ENCODE peak calls at places on chromosomes 16 and 17, in four cellular contexts. F is B cell, K is Calu3, V is A549. U is an unnamed sample.

GRCh38 chr17:63249256-63250006 is 196.7 kb downstream of the CYB561 start:
- DNase-seq in F (no peak), V (no peak), K (no peak), U (no peak)

GRCh38 chr16:86609115-86609514 is 30.8 kb downstream of the FOXL1 start:
- DNase-seq in K (no peak), F (no peak), V (no peak), U (no peak)

GRCh38 chr16:12095275-12096161 is 119.0 kb downstream of the SNX29 start:
- DNase-seq in V (peak), F (peak), K (peak), U (peak)

GRCh38 chr16:13897806-13898205 is 22.1 kb upstream of the ERCC4 start:
- DNase-seq in V (no peak), F (no peak), K (no peak), U (no peak)

GRCh38 chr17:78301821-78302213 is 58.1 kb downstream of the SOCS3 start:
- DNase-seq in K (no peak), V (no peak), F (no peak), U (no peak)

GRCh38 chr17:50288306-50288705 is 14.0 kb downstream of the TMEM92 start:
- DNase-seq in F (no peak), K (no peak), V (no peak), U (no peak)

GRCh38 chr17:80103061-80103481 is 1.7 kb downstream of the GAA start:
- DNase-seq in V (no peak), F (peak), K (no peak), U (no peak)

GRCh38 chr16:58026139-58026704 is 668 bp downstream of the MMP15 start:
- DNase-seq in K (peak), V (peak), F (peak), U (peak)

GRCh38 chr17:16304832-16305231 is 48.4 kb downstream of the CENPV start:
- DNase-seq in K (peak), F (no peak), V (no peak), U (no peak)

GRCh38 chr16:57508084-57508425 is 21.8 kb upstream of the DOK4 start:
- DNase-seq in F (no peak), V (no peak), K (no peak), U (no peak)

GRCh38 chr17:82647593-82648164 is 565 bp downstream of the WDR45B start:
- DNase-seq in V (peak), F (peak), K (peak), U (peak)

GRCh38 chr17:55487727-55488436 is 23.4 kb downstream of the SMIM36 start:
- DNase-seq in K (no peak), V (no peak), F (no peak), U (no peak)

GRCh38 chr16:2189252-2189893 is 7.0 kb downstream of the CASKIN1 start:
- DNase-seq in K (no peak), F (no peak), V (no peak), U (no peak)

GRCh38 chr17:71922439-71922838 is 198.4 kb upstream of the SOX9 start:
- DNase-seq in F (no peak), V (no peak), K (no peak), U (no peak)

GRCh38 chr17:17232303-17232621 is 4.7 kb downstream of the FLCN start:
- DNase-seq in F (no peak), V (no peak), K (no peak), U (no peak)

GRCh38 chr16:85306071-85306792 is 194.0 kb upstream of the CIBAR2 start:
- DNase-seq in K (peak), V (no peak), F (peak), U (peak)

GRCh38 chr17:59790936-59791335 is 83.5 kb downstream of the VMP1 start:
- DNase-seq in F (no peak), V (no peak), K (no peak), U (no peak)

GRCh38 chr17:40419559-40420331 is 2.0 kb upstream of the TOP2A start:
- DNase-seq in F (no peak), V (no peak), K (peak), U (no peak)

GRCh38 chr17:32276217-32276616 is 10.6 kb downstream of the RHBDL3 start:
- DNase-seq in F (no peak), V (no peak), K (no peak), U (peak)

GRCh38 chr17:32281011-32281451 is 15.4 kb downstream of the RHBDL3 start:
- DNase-seq in F (no peak), K (peak), V (no peak), U (no peak)

GRCh38 chr16:89402962-89403361 is 87.4 kb downstream of the ANKRD11 start:
- DNase-seq in F (peak), K (no peak), V (no peak), U (no peak)

GRCh38 chr17:64202683-64203430 is 60.2 kb downstream of the TEX2 start:
- DNase-seq in K (no peak), V (no peak), F (no peak), U (no peak)

GRCh38 chr16:17440131-17440530 is 30.6 kb downstream of the XYLT1 start:
- DNase-seq in F (no peak), K (no peak), V (no peak), U (no peak)

GRCh38 chr17:12567077-12568053 is 98.3 kb upstream of the MYOCD start:
- DNase-seq in V (no peak), K (no peak), F (no peak), U (no peak)

GRCh38 chr17:18119938-18120337 is 11.4 kb downstream of the MYO15A start:
- DNase-seq in F (peak), K (no peak), V (no peak), U (no peak)

GRCh38 chr16:50614956-50615727 is 66.0 kb downstream of the SNX20 start:
- DNase-seq in F (no peak), K (no peak), V (no peak), U (no peak)

GRCh38 chr17:50056961-50057330 is 1.0 kb downstream of the ITGA3 start:
- DNase-seq in V (no peak), F (no peak), K (no peak), U (no peak)

GRCh38 chr16:12323007-12323699 is 346.6 kb downstream of the SNX29 start:
- DNase-seq in F (peak), K (no peak), V (no peak), U (no peak)

GRCh38 chr16:66250686-66251405 is 115.6 kb upstream of the CDH5 start:
- DNase-seq in V (no peak), F (no peak), K (no peak), U (no peak)

GRCh38 chr17:2594657-2595085 is 1.2 kb downstream of the PAFAH1B1 start:
- DNase-seq in F (no peak), K (no peak), V (no peak), U (no peak)

GRCh38 chr17:78990349-78991016 is 10.8 kb upstream of the LGALS3BP start:
- DNase-seq in F (no peak), V (no peak), K (no peak), U (no peak)

GRCh38 chr17:51228177-51228576 is 31.7 kb downstream of the MBTD1 start:
- DNase-seq in F (no peak), V (no peak), K (no peak), U (no peak)

GRCh38 chr17:66582373-66583111 is 252.4 kb upstream of the CACNG5 start:
- DNase-seq in F (no peak), V (no peak), K (no peak), U (no peak)
- TF ChIP-seq CTCF in F (no peak), V (no peak), K (no peak), U (no peak)

GRCh38 chr16:84234656-84235285 is 5.0 kb downstream of the KCNG4 start:
- DNase-seq in V (no peak), F (no peak), K (no peak), U (no peak)

GRCh38 chr16:84229421-84229820 is 10.4 kb downstream of the KCNG4 start:
- DNase-seq in V (no peak), K (no peak), F (no peak), U (no peak)

GRCh38 chr16:84233748-84234147 is 6.1 kb downstream of the KCNG4 start:
- DNase-seq in F (no peak), K (no peak), V (no peak), U (no peak)

GRCh38 chr16:84232969-84233368 is 6.8 kb downstream of the KCNG4 start:
- DNase-seq in K (no peak), V (no peak), F (no peak), U (no peak)

DNA sequence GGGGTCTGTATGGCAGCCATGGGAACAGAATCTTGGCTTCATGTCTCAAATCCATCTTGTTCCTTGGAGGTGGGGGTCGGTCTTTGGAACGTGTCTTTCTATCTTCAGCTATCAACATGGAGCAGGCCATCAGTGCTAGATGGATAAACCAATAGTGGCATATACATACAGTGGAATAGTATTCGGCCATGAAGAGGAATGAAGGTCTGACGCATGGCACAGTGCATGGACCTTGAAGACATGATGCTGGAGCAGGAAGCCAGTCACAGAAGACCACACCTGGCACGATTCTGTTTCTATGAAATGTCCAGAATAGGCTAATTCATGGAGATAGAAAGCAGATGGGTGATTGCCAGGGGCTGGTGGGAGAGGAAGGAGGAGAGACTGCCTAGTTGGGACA is 7.8 kb downstream of the KCNG4 start:
- DNase-seq in F (no peak), K (no peak), V (no peak), U (no peak)
- TF ChIP-seq CTCF in F (no peak), K (no peak), V (no peak), U (no peak)

GRCh38 chr17:75758131-75758905 is 6.7 kb downstream of the GALK1 start:
- DNase-seq in F (peak), K (no peak), V (no peak), U (no peak)
- TF ChIP-seq CTCF in F (no peak), K (peak), V (peak), U (no peak)

DNA sequence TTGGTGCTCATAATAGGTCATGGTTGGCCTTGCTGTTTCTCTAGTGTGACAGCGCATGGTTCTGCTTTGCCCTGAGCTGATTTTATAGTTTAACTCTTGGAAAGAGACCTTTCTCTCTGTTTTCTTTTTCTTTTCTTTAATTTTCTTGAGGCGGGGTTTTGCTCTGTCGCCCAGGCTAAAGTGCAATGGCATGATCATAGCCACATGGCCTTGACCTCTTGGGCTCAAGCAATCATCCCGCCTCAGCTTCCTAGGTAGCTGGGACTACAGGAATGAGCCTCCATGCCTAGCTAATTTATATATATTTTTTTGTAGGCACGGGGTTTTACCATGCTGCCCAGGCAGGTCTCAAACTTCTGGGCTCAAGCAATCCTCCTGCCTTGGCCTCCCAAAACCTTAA is 80.4 kb upstream of the DNAJA2 start:
- DNase-seq in K (no peak), F (no peak), V (no peak), U (no peak)
- TF ChIP-seq CTCF in K (no peak), F (no peak), V (no peak), U (no peak)

GRCh38 chr17:67944035-67944434 is 52.2 kb downstream of the C17orf58 start:
- DNase-seq in F (no peak), V (no peak), K (no peak), U (no peak)

GRCh38 chr17:67947325-67947813 is 48.9 kb downstream of the C17orf58 start:
- DNase-seq in V (no peak), F (no peak), K (no peak), U (no peak)

DNA sequence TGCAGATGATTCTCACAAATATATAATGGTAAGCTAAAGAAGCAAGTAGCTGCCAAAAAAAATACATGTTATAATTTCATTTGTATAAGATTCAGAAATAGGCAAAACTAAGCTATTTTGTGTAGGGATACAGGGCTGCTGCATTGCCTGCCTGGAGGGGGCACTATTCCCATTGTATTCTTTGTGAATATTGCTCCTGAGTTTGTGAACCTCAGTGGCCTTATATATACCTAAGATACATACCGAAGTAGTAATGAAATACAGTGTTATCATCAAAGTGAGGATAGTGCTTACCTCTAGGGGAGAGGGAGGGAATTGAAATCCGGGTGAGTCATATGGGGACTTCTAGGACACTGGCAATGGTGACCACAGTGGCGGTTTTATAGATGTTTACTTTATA is 53.5 kb downstream of the C17orf58 start:
- DNase-seq in V (peak), K (peak), F (no peak), U (no peak)
- TF ChIP-seq CTCF in V (peak), K (no peak), F (peak), U (no peak)

GRCh38 chr17:42027961-42028790 is 8.3 kb downstream of the NKIRAS2 start:
- DNase-seq in V (peak), K (peak), F (no peak), U (no peak)
- TF ChIP-seq CTCF in V (peak), K (peak), F (no peak), U (no peak)

GRCh38 chr16:3980311-3981111 is 100.0 kb upstream of the CREBBP start:
- DNase-seq in F (no peak), K (no peak), V (no peak), U (no peak)

GRCh38 chr16:3986235-3986544 is 105.7 kb upstream of the CREBBP start:
- DNase-seq in V (no peak), K (no peak), F (no peak), U (no peak)

GRCh38 chr16:3982216-3982615 is 101.7 kb upstream of the CREBBP start:
- DNase-seq in V (no peak), K (no peak), F (no peak), U (no peak)

GRCh38 chr16:3984111-3985060 is 103.9 kb upstream of the CREBBP start:
- DNase-seq in K (no peak), V (no peak), F (no peak), U (no peak)

GRCh38 chr16:3983081-3983520 is 102.6 kb upstream of the CREBBP start:
- DNase-seq in K (peak), V (peak), F (no peak), U (peak)
- TF ChIP-seq CTCF in K (peak), V (peak), F (no peak), U (peak)

DNA sequence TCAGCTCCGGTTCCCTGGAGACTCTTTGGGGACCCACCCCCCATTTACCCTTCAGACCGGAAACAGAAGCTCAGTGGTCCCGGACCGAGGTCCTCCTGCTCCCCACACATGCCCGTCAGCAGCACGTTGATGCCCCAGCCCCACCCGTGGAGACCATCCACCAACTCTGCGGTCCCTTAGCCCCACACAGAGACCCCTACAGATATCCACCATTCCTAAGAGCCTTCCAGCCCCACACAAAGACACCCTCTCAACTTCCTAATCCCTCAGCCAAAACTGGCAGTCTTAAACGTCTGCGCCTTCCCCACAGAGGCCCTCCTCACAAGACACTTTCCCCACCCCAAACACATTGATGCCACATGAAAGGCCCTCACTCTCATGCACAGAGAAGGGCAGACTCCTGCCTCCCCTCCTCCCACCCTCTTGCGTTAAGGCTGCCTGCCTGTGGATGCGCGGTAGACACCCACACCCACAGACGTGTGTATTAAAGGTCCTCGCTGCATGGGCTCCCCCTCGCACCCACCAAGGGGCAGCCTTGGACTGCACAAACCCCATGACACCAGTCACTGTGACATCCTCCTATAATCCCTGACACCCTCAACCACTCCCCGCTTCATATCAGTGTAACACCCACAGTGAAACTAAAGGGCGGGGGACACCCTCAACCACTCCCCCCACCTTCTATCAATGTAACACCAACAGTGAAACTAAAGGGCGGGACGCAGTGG is 58.2 kb upstream of the RPH3AL start:
- DNase-seq in F (no peak), K (peak), V (no peak), U (no peak)
- TF ChIP-seq CTCF in F (no peak), K (no peak), V (no peak), U (no peak)

U was measured in GM20000.